ENCODE peak calls at places on chromosomes 13 and 19, in nine cellular contexts. Z, G, S, E, N, F, B, I and Q are unnamed samples.

GRCh38 chr13:20197361-20197834 is 4.7 kb upstream of the GJB2 start:
- DNase-seq in F (peak), S (peak), N (no peak), E (no peak), I (peak), B (peak), Z (peak), G (peak), Q (no peak)

GRCh38 chr19:459724-460511 is 915 bp downstream of the SHC2 start:
- DNase-seq in I (peak), S (peak), B (peak), N (peak), G (peak), F (peak), Z (peak), E (peak), Q (peak)

GRCh38 chr19:58010507-58010906 is 7.9 kb upstream of the ZNF606 start:
- DNase-seq in B (no peak), F (no peak), Z (no peak), E (no peak), N (no peak), G (no peak), I (no peak), S (no peak), Q (no peak)

GRCh38 chr19:19627716-19628498 is at the start of gene LPAR2:
- DNase-seq in Z (no peak), E (peak), I (no peak), S (no peak), F (no peak), N (peak), B (peak), G (peak), Q (peak)

GRCh38 chr13:50222569-50223332 is 207.5 kb downstream of the KCNRG start:
- DNase-seq in F (peak), S (no peak), I (peak), N (no peak), Z (peak), E (peak), B (no peak), G (no peak), Q (peak)

GRCh38 chr19:1267441-1268391 is 1.4 kb upstream of the CIRBP start:
- DNase-seq in F (peak), S (no peak), G (no peak), B (peak), E (no peak), N (no peak), I (no peak), Z (no peak), Q (peak)

GRCh38 chr13:67554296-67554695 is 324.2 kb upstream of the PCDH9 start:
- DNase-seq in S (no peak), Z (no peak), I (peak), B (no peak), N (no peak), G (no peak), E (no peak), F (no peak), Q (no peak)

GRCh38 chr19:10797541-10798256 is 38.3 kb downstream of the TMED1 start:
- DNase-seq in S (no peak), I (no peak), N (peak), E (no peak), G (no peak), Z (no peak), F (peak), B (no peak), Q (peak)

GRCh38 chr13:28792992-28793391 is 27.1 kb upstream of the MTUS2 start:
- DNase-seq in N (no peak), B (no peak), I (peak), Z (peak), S (no peak), G (no peak), E (no peak), F (peak), Q (peak)

GRCh38 chr13:111944171-111944583 is 122.8 kb upstream of the SOX1 start:
- DNase-seq in Z (no peak), E (no peak), N (peak), B (no peak), G (no peak), S (no peak), I (no peak), F (no peak), Q (no peak)

GRCh38 chr19:14150041-14150769 is 13.8 kb upstream of the ASF1B start:
- DNase-seq in F (no peak), E (no peak), N (peak), I (no peak), Z (no peak), B (no peak), S (no peak), G (no peak), Q (no peak)
- H3K4me3 ChIP-seq in F (no peak), E (no peak), N (peak), I (no peak), Z (peak), B (no peak), S (no peak), G (no peak), Q (peak)

GRCh38 chr19:44552324-44552723 is 22.8 kb upstream of the CEACAM20 start:
- DNase-seq in I (no peak), E (peak), Z (peak), S (peak), G (peak), B (peak), N (no peak), F (peak), Q (peak)
- TF ChIP-seq CTCF in I (peak), E (no peak), Z (peak), S (peak), G (peak), B (peak), N (no peak), F (peak), Q (peak)

GRCh38 chr19:35417278-35417677 is 30.8 kb upstream of the FFAR2 start:
- DNase-seq in S (no peak), I (no peak), Z (no peak), E (no peak), F (no peak), B (no peak), G (no peak), N (no peak), Q (no peak)
- H3K4me3 ChIP-seq in S (no peak), I (no peak), Z (no peak), E (no peak), F (no peak), B (no peak), G (no peak), N (no peak), Q (no peak)

DNA sequence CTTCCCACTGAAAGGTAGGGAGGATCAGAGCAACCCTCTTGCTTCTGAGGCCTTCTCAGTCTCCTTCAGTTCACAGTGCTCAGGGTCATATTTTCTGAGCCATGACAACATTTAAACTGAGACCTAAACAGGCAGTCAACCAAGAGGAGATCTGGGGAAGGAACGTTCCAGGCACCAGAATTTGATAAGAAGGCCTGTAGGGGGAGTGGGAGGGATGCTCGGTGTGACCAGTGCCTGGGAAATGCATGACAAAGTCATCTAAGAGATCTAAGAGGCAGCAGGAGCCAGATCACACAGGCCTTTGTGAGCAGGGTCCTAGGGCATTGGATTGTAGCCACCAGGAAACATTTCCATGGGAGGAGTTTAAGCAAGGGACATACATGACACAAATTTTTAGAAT is 71.6 kb downstream of the SHISA2 start:
- DNase-seq in S (peak), Z (no peak), F (peak), I (no peak), B (peak), G (no peak), E (no peak), N (no peak), Q (no peak)
- TF ChIP-seq CTCF in S (no peak), Z (no peak), F (peak), I (peak), B (peak), G (no peak), E (no peak), N (no peak), Q (peak)

DNA sequence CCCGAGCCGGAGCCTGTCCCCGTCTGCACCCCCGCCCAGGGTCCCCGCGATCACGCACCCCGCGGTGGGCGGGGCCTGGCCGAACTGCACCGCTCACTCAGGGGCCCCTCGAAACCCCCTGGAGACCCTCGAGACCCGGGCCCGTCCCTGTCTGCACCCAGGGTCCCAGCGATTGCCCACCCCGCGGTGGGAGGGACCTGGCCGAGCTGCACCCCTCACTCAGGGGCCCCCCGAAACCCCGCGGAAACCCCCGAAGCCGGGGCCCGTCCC is 523 bp downstream of the LMNB2 start:
- DNase-seq in E (no peak), F (no peak), N (no peak), S (no peak), G (no peak), B (no peak), I (no peak), Z (no peak), Q (no peak)
- H3K4me3 ChIP-seq in E (peak), F (peak), N (peak), S (peak), G (peak), B (peak), I (peak), Z (peak), Q (peak)

DNA sequence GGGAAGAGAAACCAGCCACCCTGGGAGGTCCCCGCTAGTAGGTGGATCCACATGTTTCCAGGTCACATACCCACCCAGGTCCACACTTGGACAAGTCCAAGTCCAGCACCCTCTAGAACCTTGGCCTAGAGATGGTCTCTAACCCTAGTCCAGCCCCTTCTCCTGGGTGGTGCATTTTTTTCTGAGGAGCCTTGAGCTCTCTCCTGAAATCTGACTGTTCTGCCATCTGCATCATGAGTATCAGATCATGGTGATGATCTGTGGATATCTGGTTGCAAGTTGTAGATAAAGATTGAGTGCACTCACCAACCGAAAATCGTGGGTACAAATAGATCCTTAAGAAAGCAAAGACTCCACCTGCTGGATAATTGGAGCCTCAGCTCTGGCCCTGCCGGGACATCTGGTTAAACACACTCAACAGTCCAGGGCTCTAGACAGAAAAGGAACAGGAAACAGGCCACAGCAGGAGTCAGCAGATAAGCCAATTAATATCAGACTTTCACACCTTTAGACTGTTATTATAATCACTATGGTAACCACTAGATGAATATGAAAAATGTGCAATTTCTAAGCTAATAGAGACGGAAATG is 41.1 kb downstream of the GPR12 start:
- DNase-seq in Z (peak), E (no peak), N (no peak), S (no peak), G (no peak), I (no peak), B (no peak), F (peak), Q (peak)
- TF ChIP-seq CTCF in Z (peak), E (no peak), N (no peak), S (no peak), G (no peak), I (peak), B (peak), F (peak), Q (peak)

DNA sequence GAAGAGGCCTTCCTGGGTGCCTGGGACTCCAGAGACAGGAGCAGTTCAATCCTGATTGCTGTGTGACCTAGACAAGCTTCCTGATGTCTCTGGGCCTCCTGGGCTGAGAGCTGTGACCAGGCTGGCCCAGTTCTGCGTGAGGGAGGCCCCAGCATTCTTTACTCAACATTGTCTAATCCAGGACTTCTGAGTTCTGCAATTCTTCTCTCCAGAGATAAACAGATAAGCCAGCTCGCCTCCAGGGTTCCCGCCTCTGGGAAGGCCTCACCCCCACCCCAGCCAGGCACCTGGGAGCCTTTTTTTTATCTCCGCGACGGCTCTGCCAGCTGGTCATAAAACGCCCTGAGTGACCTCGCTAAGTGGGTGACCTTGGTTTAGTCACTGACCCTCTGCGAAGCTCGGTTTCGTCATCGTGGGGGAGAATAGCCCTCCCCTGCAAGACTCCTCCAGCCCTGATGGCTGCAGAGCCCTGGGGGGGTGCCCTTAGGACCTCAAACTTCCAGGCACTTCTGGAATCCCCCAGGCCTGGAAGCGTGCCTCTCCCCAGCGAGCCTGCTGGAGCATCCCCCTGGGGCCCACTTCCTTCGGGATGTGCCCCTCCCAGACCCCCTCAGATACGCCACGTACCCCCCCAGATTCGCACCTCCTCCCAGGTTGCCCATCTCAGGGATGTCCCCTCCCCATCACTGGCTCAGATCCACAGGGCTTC is 1.9 kb downstream of the SULT2B1 start:
- DNase-seq in E (peak), I (peak), N (no peak), G (peak), Z (peak), B (peak), F (peak), S (peak), Q (peak)
- H3K4me3 ChIP-seq in E (no peak), I (no peak), N (no peak), G (no peak), Z (no peak), B (no peak), F (no peak), S (peak), Q (no peak)